ENCODE peak calls at places on chromosomes 12 and 14, in four cellular contexts. N is amniotic stem cell, O is ACHN, D is cardiac muscle cell. L is an unnamed sample.

GRCh38 chr14:70735043-70735442 is 74.3 kb downstream of the MAP3K9 start:
- DNase-seq in O (no peak), D (peak; percentile 79), N (no peak), L (no peak)

GRCh38 chr12:93167841-93168492 is 209.8 kb upstream of the NUDT4 start:
- DNase-seq in N (no peak), D (peak; percentile 55), O (peak; percentile 42), L (no peak)

GRCh38 chr12:29012673-29013072 is 136.4 kb upstream of the FAR2 start:
- DNase-seq in N (no peak), D (no peak), O (no peak), L (no peak)

GRCh38 chr12:120687570-120688289 is 781 bp downstream of the MLEC start:
- DNase-seq in O (peak; percentile 40), N (no peak), D (peak; percentile 47), L (no peak)

GRCh38 chr12:133073836-133074235 is 6.9 kb upstream of the ZNF140 start:
- DNase-seq in D (no peak), O (no peak), N (no peak), L (no peak)

GRCh38 chr14:72830786-72831583 is 62.9 kb downstream of the DPF3 start:
- DNase-seq in N (no peak), O (no peak), D (no peak), L (no peak)

GRCh38 chr12:106442575-106442974 is 85.0 kb downstream of the POLR3B start:
- DNase-seq in N (no peak), O (no peak), D (no peak), L (no peak)

GRCh38 chr12:77494306-77494705 is 336.4 kb upstream of the NAV3 start:
- DNase-seq in O (no peak), N (no peak), D (no peak), L (no peak)

GRCh38 chr12:112574896-112575558 is 156.3 kb downstream of the PTPN11 start:
- DNase-seq in N (no peak), D (no peak), O (no peak), L (no peak)

GRCh38 chr14:64755661-64756265 is 51.5 kb downstream of the PLEKHG3 start:
- DNase-seq in N (no peak), O (no peak), D (no peak), L (no peak)

GRCh38 chr12:84772281-84772680 is 140.3 kb downstream of the SLC6A15 start:
- DNase-seq in D (no peak), N (no peak), O (peak; percentile 35), L (no peak)

GRCh38 chr14:101625336-101626097 is 64.2 kb downstream of the DIO3 start:
- DNase-seq in D (no peak), O (no peak), N (no peak), L (no peak)

L was measured in dermis microvascular lymphatic vessel endothelial cell.